ENCODE peak calls at places on chromosomes 5 and 9, in five cellular contexts. O is cardiac muscle cell; M is HuH-7; L is activated CD4-positive, alpha-beta T cell treated with anti-CD3 and anti-CD28 coated beads, Interleukin-2, amount 50 U/mL, for 4 hours; Z is stimulated activated CD4-positive, alpha-beta T cell treated with anti-CD3 and anti-CD28 coated beads, Interleukin-12 subunit alpha, Interleukin-12 subunit beta, amount 100 ng/mL, for 4 hours. N is an unnamed sample.

GRCh38 chr9:91689006-91689405 is 261.0 kb downstream of the ROR2 start:
- DNase-seq in Z (no peak), O (no peak), L (no peak), M (no peak), N (no peak)

GRCh38 chr5:132207783-132208182 is 19.9 kb downstream of the P4HA2 start:
- DNase-seq in O (no peak), M (no peak), L (no peak), Z (no peak), N (no peak)

GRCh38 chr9:99134893-99135341 is 30.0 kb downstream of the TGFBR1 start:
- DNase-seq in M (no peak), O (peak), Z (no peak), L (no peak), N (no peak)

GRCh38 chr5:145887976-145888574 is 15.3 kb upstream of the GRXCR2 start:
- DNase-seq in L (no peak), M (peak), Z (no peak), O (peak), N (no peak)

GRCh38 chr5:74433255-74434123 is 207.0 kb downstream of the ENC1 start:
- DNase-seq in Z (no peak), M (no peak), O (peak), L (no peak), N (peak)

GRCh38 chr5:81856948-81857928 is 106.3 kb upstream of the SSBP2 start:
- DNase-seq in M (no peak), L (no peak), O (no peak), Z (no peak), N (no peak)

GRCh38 chr5:87388129-87388528 is 24.6 kb downstream of the CCNH start:
- DNase-seq in O (no peak), L (no peak), Z (no peak), M (no peak), N (no peak)

GRCh38 chr9:89999534-90000370 is 394.9 kb downstream of the GADD45G start:
- DNase-seq in M (peak), O (peak), L (peak), Z (peak), N (peak)

GRCh38 chr9:96109718-96110351 is 192.1 kb downstream of the HSD17B3 start:
- DNase-seq in L (no peak), O (peak), M (no peak), Z (no peak), N (no peak)

GRCh38 chr9:129197978-129198736 is 20.1 kb upstream of the IER5L start:
- DNase-seq in M (no peak), Z (no peak), O (peak), L (no peak), N (no peak)

GRCh38 chr5:56615750-56616149 is 199.6 kb upstream of the MAP3K1 start:
- DNase-seq in L (no peak), M (no peak), Z (no peak), O (no peak), N (no peak)

GRCh38 chr5:155406815-155407214 is 393.3 kb downstream of the KIF4B start:
- DNase-seq in M (no peak), O (no peak), Z (no peak), L (no peak), N (no peak)

GRCh38 chr9:11064853-11065252 is 452.1 kb upstream of the PTPRD start:
- DNase-seq in M (no peak), Z (no peak), O (no peak), L (no peak), N (no peak)

GRCh38 chr9:114507726-114508125 is 2.5 kb upstream of the WHRN start:
- DNase-seq in M (peak), O (peak), L (no peak), Z (no peak), N (peak)

GRCh38 chr5:102048940-102049339 is 247.1 kb downstream of the SLCO4C1 start:
- DNase-seq in Z (no peak), M (no peak), O (no peak), L (no peak), N (no peak)

GRCh38 chr9:135521608-135522095 is 412 bp downstream of the LCN1 start:
- DNase-seq in M (no peak), Z (no peak), L (no peak), O (no peak), N (peak)

GRCh38 chr5:95870105-95870672 is 47.7 kb upstream of the GLRX start:
- DNase-seq in M (no peak), Z (peak), L (peak), O (no peak), N (no peak)

GRCh38 chr9:37903581-37903830 is 421 bp downstream of the SLC25A51 start:
- DNase-seq in L (peak), M (no peak), Z (no peak), O (no peak), N (no peak)

GRCh38 chr9:81237565-81238231 is 451.6 kb downstream of the TLE1 start:
- DNase-seq in L (no peak), O (no peak), Z (no peak), M (peak), N (no peak)

GRCh38 chr5:132510076-132510475 is 19.5 kb upstream of the IRF1 start:
- DNase-seq in L (no peak), O (peak), M (no peak), Z (no peak), N (no peak)

GRCh38 chr5:58108507-58108906 is 351.4 kb downstream of the PLK2 start:
- DNase-seq in Z (no peak), L (no peak), M (no peak), O (no peak), N (no peak)

GRCh38 chr9:97919217-97919813 is 3.0 kb downstream of the TRMO start:
- DNase-seq in L (no peak), O (no peak), M (no peak), Z (no peak), N (no peak)

GRCh38 chr9:109329274-109330258 is 8.7 kb upstream of the EPB41L4B start:
- DNase-seq in M (peak), Z (no peak), L (no peak), O (peak), N (no peak)

GRCh38 chr5:15105799-15106393 is 234.3 kb upstream of the ANKH start:
- DNase-seq in O (peak), L (no peak), Z (no peak), M (peak), N (peak)

GRCh38 chr5:31273631-31274378 is 80.3 kb downstream of the CDH6 start:
- DNase-seq in Z (no peak), L (no peak), O (no peak), M (no peak), N (no peak)

GRCh38 chr5:445591-445990 is 2.6 kb downstream of the EXOC3 start:
- DNase-seq in O (no peak), Z (no peak), L (no peak), M (no peak), N (no peak)

GRCh38 chr9:78932849-78933627 is 636.1 kb downstream of the PSAT1 start:
- DNase-seq in O (peak), L (no peak), M (no peak), Z (no peak), N (no peak)

GRCh38 chr5:4411664-4412063 is 728.5 kb upstream of the ADAMTS16 start:
- DNase-seq in O (no peak), M (no peak), Z (no peak), L (no peak), N (no peak)

GRCh38 chr9:28050046-28050445 is 476.8 kb upstream of the C9orf72 start:
- DNase-seq in M (no peak), O (no peak), L (no peak), Z (no peak), N (no peak)

GRCh38 chr5:73299017-73299630 is 126.1 kb downstream of the TMEM174 start:
- DNase-seq in M (no peak), O (no peak), Z (no peak), L (no peak), N (peak)

GRCh38 chr5:96134886-96135285 is 173.2 kb upstream of the ELL2 start:
- DNase-seq in Z (no peak), L (no peak), O (no peak), M (no peak), N (no peak)

GRCh38 chr9:33737811-33738606 is 57.4 kb upstream of the PRSS3 start:
- DNase-seq in O (peak), L (no peak), M (peak), Z (no peak), N (no peak)

GRCh38 chr5:137605377-137605776 is 106.3 kb upstream of the SPOCK1 start:
- DNase-seq in L (no peak), O (peak), M (no peak), Z (no peak), N (no peak)